ENCODE peak calls at places on chromosomes 11 and 22, in eight cellular contexts. R is CD8-positive, alpha-beta T cell; S is small intestine; O is ovary; G is left ventricle myocardium inferior; U is SJSA1; P is mammary epithelial cell; W is MM.1S. E is an unnamed sample.
A peak's percentile ranks its signal among the peaks of the same experiment; 100 is the strongest.

GRCh38 chr22:38860291-38861169 is 11.5 kb downstream of the CBX6 start:
- DNase-seq in R (no peak), S (no peak), O (no peak), G (no peak), U (no peak), P (no peak), W (no peak), E (no peak)

GRCh38 chr11:11558826-11559225 is 63.0 kb downstream of the GALNT18 start:
- DNase-seq in R (no peak), S (no peak), O (no peak), G (no peak), U (no peak), P (no peak), W (no peak), E (no peak)

GRCh38 chr11:64078294-64078693 is 42.6 kb downstream of the FLRT1 start:
- DNase-seq in R (no peak), S (no peak), O (no peak), G (no peak), U (no peak), P (no peak), W (no peak), E (no peak)

GRCh38 chr11:43830928-43831440 is 49.6 kb upstream of the ALKBH3 start:
- DNase-seq in R (peak; percentile 25), S (peak; percentile 2), O (no peak), G (no peak), U (peak; percentile 99), P (peak; percentile 100), W (no peak), E (peak; percentile 93)

GRCh38 chr11:10654211-10655150 is 39.1 kb downstream of the IRAG1 start:
- DNase-seq in R (peak; percentile 35), S (peak; percentile 62), O (no peak), G (no peak), U (no peak), P (peak; percentile 55), W (peak; percentile 64), E (peak; percentile 73)

GRCh38 chr11:111379500-111380136 is 543 bp upstream of the POU2AF1 start:
- DNase-seq in R (no peak), S (no peak), O (no peak), G (no peak), U (no peak), P (no peak), W (peak; percentile 51), E (no peak)

GRCh38 chr22:27433585-27434190 is 367.9 kb downstream of the MN1 start:
- DNase-seq in R (no peak), S (no peak), O (no peak), G (no peak), U (no peak), P (peak; percentile 41), W (no peak), E (peak; percentile 12)

GRCh38 chr11:64558065-64558745 is 32.8 kb upstream of the SLC22A12 start:
- DNase-seq in R (no peak), S (no peak), O (no peak), G (no peak), U (no peak), P (no peak), W (no peak), E (no peak)

GRCh38 chr11:48013269-48013901 is 33.0 kb downstream of the PTPRJ start:
- DNase-seq in R (peak; percentile 60), S (peak; percentile 26), O (no peak), G (peak; percentile 34), U (peak; percentile 70), P (no peak), W (no peak), E (peak; percentile 43)

GRCh38 chr11:1262172-1263006 is 39.5 kb downstream of the MUC5B start:
- DNase-seq in R (peak; percentile 88), S (peak; percentile 93), O (peak; percentile 90), G (peak; percentile 89), U (peak; percentile 53), P (peak; percentile 84), W (peak; percentile 86), E (peak; percentile 88)

GRCh38 chr22:48643066-48643731 is 1184.5 kb downstream of the BRD1 start:
- DNase-seq in R (no peak), S (no peak), O (no peak), G (no peak), U (no peak), P (no peak), W (no peak), E (no peak)

GRCh38 chr22:48644108-48644507 is 1183.6 kb downstream of the BRD1 start:
- DNase-seq in R (no peak), S (no peak), O (no peak), G (no peak), U (peak; percentile 31), P (no peak), W (no peak), E (no peak)

GRCh38 chr22:48640890-48641771 is 1186.5 kb downstream of the BRD1 start:
- DNase-seq in R (no peak), S (no peak), O (peak; percentile 47), G (no peak), U (no peak), P (no peak), W (no peak), E (no peak)

GRCh38 chr22:48641906-48642475 is 1185.7 kb downstream of the BRD1 start:
- DNase-seq in R (no peak), S (no peak), O (no peak), G (no peak), U (no peak), P (no peak), W (no peak), E (no peak)

GRCh38 chr22:48642550-48642949 is 1185.1 kb downstream of the BRD1 start:
- DNase-seq in R (no peak), S (no peak), O (no peak), G (no peak), U (no peak), P (no peak), W (no peak), E (no peak)
- H3K4me1 ChIP-seq in R (no peaks in the 10 kb centered on the region), S (no peaks in the 10 kb centered on the region), O (peaks cover 9% of the 10 kb centered on the region), G (no peaks in the 10 kb centered on the region), U (peaks cover 5% of the 10 kb centered on the region), P (no peaks in the 10 kb centered on the region), W (no peaks in the 10 kb centered on the region), E (no peaks in the 10 kb centered on the region)

GRCh38 chr11:70782401-70782913 is 384.1 kb downstream of the CTTN start:
- DNase-seq in R (no peak), S (no peak), O (no peak), G (no peak), U (no peak), P (no peak), W (no peak), E (no peak)

GRCh38 chr11:70783356-70783755 is 385.0 kb downstream of the CTTN start:
- DNase-seq in R (no peak), S (no peak), O (no peak), G (no peak), U (no peak), P (no peak), W (no peak), E (no peak)

GRCh38 chr11:70786021-70786665 is 387.8 kb downstream of the CTTN start:
- DNase-seq in R (no peak), S (peak; percentile 94), O (no peak), G (no peak), U (no peak), P (no peak), W (no peak), E (no peak)

GRCh38 chr11:70783821-70784220 is 385.5 kb downstream of the CTTN start:
- DNase-seq in R (no peak), S (no peak), O (no peak), G (no peak), U (no peak), P (no peak), W (no peak), E (no peak)

DNA sequence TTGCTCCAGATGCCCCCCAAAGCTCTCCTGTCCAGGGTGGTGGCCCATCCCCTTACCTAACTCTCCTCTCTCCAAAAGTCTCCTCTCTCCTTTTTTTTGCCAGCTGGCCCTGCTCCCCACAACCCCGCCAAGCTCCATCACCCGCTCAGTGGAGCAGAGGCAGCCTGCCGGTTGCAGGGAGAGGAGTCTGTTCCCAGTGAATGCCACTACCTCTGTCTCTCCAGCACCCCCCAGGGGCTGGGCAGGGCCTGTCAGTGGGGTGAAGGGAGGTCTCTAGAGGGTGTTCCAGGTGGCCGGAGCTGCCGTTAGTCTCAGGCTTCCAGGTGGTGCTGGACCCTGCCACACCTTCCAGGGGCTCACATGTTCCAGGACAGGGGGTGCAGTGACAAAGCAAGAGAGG is 387.0 kb downstream of the CTTN start:
- DNase-seq in R (no peak), S (peak; percentile 9), O (no peak), G (no peak), U (no peak), P (no peak), W (no peak), E (no peak)
- H3K4me3 ChIP-seq in R (no peak overlapping the region), S (no peak overlapping the region), O (no peak overlapping the region), G (no peak overlapping the region), U (no peak overlapping the region), P (no peak overlapping the region), W (no peak overlapping the region), E (no peak overlapping the region)

GRCh38 chr22:42617155-42617983 is 2.7 kb upstream of the POLDIP3 start:
- DNase-seq in R (no peak), S (no peak), O (no peak), G (no peak), U (no peak), P (no peak), W (no peak), E (no peak)
- H3K4me1 ChIP-seq in R (peaks cover 22% of the 10 kb centered on the region), S (peaks cover 5% of the 10 kb centered on the region), O (peaks cover 2% of the 10 kb centered on the region), G (peaks cover 54% of the 10 kb centered on the region), U (peaks cover 54% of the 10 kb centered on the region), P (peaks cover 37% of the 10 kb centered on the region), W (peaks cover 11% of the 10 kb centered on the region), E (peaks cover 15% of the 10 kb centered on the region)

DNA sequence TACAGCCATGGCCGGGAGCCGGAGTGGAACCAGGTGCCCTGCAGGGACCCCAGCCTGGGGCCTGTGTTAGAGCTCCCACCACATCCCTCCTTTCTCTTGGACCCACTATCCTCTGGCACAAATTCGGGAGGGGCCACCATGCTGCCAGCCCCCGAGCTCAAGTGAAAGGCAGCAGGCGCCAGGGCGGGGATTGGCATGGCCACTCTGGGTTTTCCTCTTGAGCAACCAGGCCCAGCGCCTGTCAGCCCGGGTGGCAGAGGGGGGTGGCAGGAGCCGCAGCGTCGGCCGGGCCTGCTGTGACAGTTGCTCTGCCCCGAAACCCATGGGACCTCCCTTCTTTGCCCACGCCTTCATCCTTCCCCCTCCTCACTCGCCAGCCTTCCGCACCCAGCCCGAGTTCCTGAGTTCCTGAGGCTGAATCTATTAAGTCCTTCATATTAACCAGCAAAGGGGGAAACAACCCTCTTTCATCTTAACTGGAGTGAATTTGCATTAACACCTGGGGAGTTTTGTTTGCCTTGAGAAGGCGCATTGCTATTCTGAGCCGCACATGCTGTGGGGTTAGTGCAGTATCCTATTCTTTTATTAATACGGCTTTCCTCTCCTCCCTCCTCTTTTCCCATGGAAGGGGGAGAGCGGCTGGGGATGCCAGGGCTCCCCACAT is 16.7 kb upstream of the CABP7 start:
- DNase-seq in R (no peak), S (no peak), O (no peak), G (peak; percentile 33), U (no peak), P (no peak), W (no peak), E (no peak)
- H3K4me3 ChIP-seq in R (no peak overlapping the region), S (no peak overlapping the region), O (no peak overlapping the region), G (no peak overlapping the region), U (no peak overlapping the region), P (no peak overlapping the region), W (no peak overlapping the region), E (no peak overlapping the region)

DNA sequence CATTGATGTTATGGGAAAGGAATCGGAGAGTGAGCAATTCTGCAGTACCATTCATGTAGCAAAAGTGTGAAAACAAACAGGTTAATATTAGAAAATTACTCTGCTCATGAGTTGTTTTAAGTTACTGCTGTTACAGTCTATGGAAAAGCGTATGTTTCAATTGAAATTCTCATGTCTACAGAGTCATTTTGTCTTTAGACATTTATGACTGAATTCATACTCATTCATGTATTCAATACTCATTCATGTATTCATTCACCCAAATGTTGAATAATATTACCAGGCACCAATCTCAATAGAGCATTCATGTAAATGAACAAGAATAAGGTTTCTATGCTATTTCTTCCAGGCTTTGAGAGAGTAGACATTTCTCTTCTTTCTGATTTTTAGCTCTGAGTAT is 8.1 kb downstream of the FLI1 start:
- DNase-seq in R (no peak), S (no peak), O (no peak), G (no peak), U (no peak), P (no peak), W (no peak), E (no peak)
- H3K4me1 ChIP-seq in R (peaks cover 91% of the 10 kb centered on the region), S (peaks cover 14% of the 10 kb centered on the region), O (no peaks in the 10 kb centered on the region), G (peaks cover 80% of the 10 kb centered on the region), U (peaks cover 8% of the 10 kb centered on the region), P (no peaks in the 10 kb centered on the region), W (peaks cover 60% of the 10 kb centered on the region), E (peaks cover 91% of the 10 kb centered on the region)

E was measured in endothelial cell of umbilical vein.